ENCODE peak calls at places on chromosomes 1 and 21, in four cellular contexts. O is SK-N-MC, Z is fibroblast of lung, V is IMR-90. A is an unnamed sample.

GRCh38 chr1:167708940-167709389 is 12.8 kb upstream of the MPZL1 start:
- DNase-seq in O (no peak), Z (no peak), V (no peak), A (no peak)

GRCh38 chr1:63991685-63992084 is 211.7 kb upstream of the UBE2U start:
- DNase-seq in O (no peak), Z (no peak), V (no peak), A (no peak)

GRCh38 chr1:110462964-110463363 is 12.0 kb downstream of the PROK1 start:
- DNase-seq in O (no peak), Z (no peak), V (peak), A (no peak)

GRCh38 chr1:222697858-222698257 is 14.4 kb downstream of the AIDA start:
- DNase-seq in O (no peak), Z (peak), V (peak), A (no peak)

GRCh38 chr1:230185076-230186001 is 118.3 kb downstream of the GALNT2 start:
- DNase-seq in O (no peak), Z (no peak), V (no peak), A (no peak)

GRCh38 chr1:172146149-172146850 is 274.2 kb upstream of the C1orf105 start:
- DNase-seq in O (no peak), Z (peak), V (peak), A (peak)

GRCh38 chr1:241611063-241611462 is 29.1 kb downstream of the CHML start:
- DNase-seq in O (peak), Z (peak), V (peak), A (peak)

GRCh38 chr1:998051-998821 is 1.7 kb downstream of the HES4 start:
- DNase-seq in O (no peak), Z (no peak), V (no peak), A (no peak)

GRCh38 chr1:21763694-21764419 is 19.1 kb downstream of the USP48 start:
- DNase-seq in O (no peak), Z (no peak), V (no peak), A (no peak)

GRCh38 chr1:114668784-114669561 is 876 bp downstream of the DENND2C start:
- DNase-seq in O (no peak), Z (peak), V (peak), A (peak)

GRCh38 chr1:119275145-119275929 is 93.2 kb upstream of the HAO2 start:
- DNase-seq in O (peak), Z (peak), V (peak), A (peak)

GRCh38 chr1:38814984-38815464 is 44.5 kb downstream of the RRAGC start:
- DNase-seq in O (no peak), Z (no peak), V (no peak), A (no peak)

GRCh38 chr1:38817267-38817957 is 42.2 kb downstream of the RRAGC start:
- DNase-seq in O (no peak), Z (no peak), V (no peak), A (no peak)

GRCh38 chr1:38817958-38818705 is 41.4 kb downstream of the RRAGC start:
- DNase-seq in O (no peak), Z (no peak), V (no peak), A (no peak)

GRCh38 chr1:38814444-38814983 is 45.1 kb downstream of the RRAGC start:
- DNase-seq in O (no peak), Z (no peak), V (no peak), A (no peak)

DNA sequence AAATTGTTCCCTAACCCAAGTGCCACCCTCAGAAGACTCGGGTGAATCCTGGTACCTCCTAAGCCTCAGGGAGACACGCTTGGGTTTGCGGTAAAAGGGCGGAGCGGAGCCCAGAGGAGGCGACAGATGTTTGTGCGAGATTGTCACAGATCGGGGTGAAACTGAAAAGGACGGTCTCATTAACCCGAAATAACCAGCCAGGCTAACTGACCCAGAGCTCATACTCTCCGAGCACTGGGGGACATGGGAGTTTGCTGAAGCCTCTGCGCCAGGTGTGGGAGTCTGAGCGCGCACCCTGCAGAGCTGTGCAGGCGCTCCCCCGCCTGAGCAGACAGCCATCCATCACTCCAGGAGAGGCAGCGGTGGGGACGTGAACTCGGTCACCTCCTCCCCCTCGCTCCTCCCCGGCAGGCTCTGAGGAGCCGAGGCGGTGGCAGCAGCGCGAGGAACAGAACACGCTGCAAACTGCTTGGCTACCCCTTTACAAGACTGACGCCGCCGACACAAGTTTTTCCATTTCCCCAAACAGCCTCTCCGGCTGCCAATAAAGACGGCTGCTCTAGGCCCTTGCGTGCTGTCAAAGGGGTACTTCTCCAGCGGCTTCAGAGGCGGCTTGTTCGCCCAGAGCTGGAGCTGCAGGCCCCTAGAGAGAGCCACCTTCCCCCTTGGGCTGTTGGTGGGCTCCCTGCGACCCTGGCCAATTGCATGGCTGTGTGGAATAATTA is 43.5 kb downstream of the RRAGC start:
- DNase-seq in O (no peak), Z (no peak), V (no peak), A (no peak)
- H3K27ac ChIP-seq in O (no peak), Z (no peak), V (no peak), A (no peak)

DNA sequence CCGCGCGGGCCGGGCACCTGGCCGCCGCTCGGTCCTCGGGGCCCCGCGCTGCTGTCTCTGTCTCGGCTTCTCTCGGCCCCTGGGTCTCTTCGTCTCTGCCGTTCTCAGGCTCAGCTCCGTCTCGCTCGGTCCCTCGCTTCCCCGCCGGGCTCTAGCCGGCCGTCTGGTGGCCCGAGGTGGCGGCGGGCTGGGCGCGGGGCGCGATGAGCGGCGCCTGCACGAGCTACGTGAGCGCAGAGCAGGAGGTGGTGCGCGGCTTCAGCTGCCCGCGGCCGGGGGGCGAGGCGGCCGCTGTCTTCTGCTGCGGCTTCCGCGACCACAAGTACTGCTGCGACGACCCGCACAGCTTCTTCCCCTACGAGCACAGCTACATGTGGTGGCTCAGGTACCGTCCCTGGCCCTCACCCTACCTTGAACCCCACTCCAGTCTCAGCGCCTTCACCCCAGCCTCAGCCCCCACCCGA is 355 bp downstream of the SHISAL2A start:
- DNase-seq in O (no peak), Z (peak), V (no peak), A (no peak)
- H3K9ac ChIP-seq in O (no peak), Z (no peak), V (no peak), A (no peak)

GRCh38 chr1:207811319-207811718 is 59.5 kb downstream of the CD46 start:
- DNase-seq in O (no peak), Z (no peak), V (no peak), A (no peak)
- H3K27ac ChIP-seq in O (no peak), Z (no peak), V (no peak), A (no peak)

GRCh38 chr21:41762753-41763152 is 4.1 kb downstream of the RIPK4 start:
- DNase-seq in O (no peak), Z (no peak), V (no peak), A (no peak)

GRCh38 chr21:41763996-41764395 is 2.9 kb downstream of the RIPK4 start:
- DNase-seq in O (no peak), Z (no peak), V (no peak), A (no peak)

GRCh38 chr21:41763398-41763931 is 3.4 kb downstream of the RIPK4 start:
- DNase-seq in O (no peak), Z (no peak), V (no peak), A (peak)

GRCh38 chr21:41761211-41762181 is 5.4 kb downstream of the RIPK4 start:
- DNase-seq in O (no peak), Z (no peak), V (no peak), A (peak)

GRCh38 chr21:41762236-41762635 is 4.6 kb downstream of the RIPK4 start:
- DNase-seq in O (no peak), Z (no peak), V (no peak), A (no peak)
- H3K9ac ChIP-seq in O (peak), Z (no peak), V (no peak), A (peak)

DNA sequence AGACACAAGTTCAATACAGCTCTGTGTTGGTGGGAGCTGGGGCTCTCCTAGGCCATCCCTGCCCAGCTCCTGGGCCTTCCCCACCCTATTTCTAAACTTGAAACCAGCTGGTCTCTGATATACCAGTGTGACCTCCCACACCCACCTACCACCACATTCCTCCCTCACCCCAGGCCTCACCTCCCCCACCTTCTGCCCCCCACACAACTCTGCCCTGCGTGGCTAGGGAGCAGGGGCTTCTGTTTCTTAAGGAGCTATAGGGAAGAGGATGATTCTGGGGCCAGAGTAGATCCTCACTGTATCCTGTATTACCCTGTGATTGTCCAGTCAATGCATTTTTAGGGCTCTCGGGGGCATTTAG is 16.5 kb downstream of the NES start:
- DNase-seq in O (no peak), Z (no peak), V (no peak), A (no peak)
- H3K27ac ChIP-seq in O (no peak), Z (peak), V (peak), A (peak)

GRCh38 chr1:116345011-116345410 is 28.0 kb upstream of the ATP1A1 start:
- DNase-seq in O (no peak), Z (no peak), V (no peak), A (no peak)

GRCh38 chr1:116345830-116346229 is 27.2 kb upstream of the ATP1A1 start:
- DNase-seq in O (no peak), Z (no peak), V (no peak), A (no peak)

GRCh38 chr1:116350097-116350645 is 22.9 kb upstream of the ATP1A1 start:
- DNase-seq in O (peak), Z (peak), V (no peak), A (no peak)

GRCh38 chr1:116347678-116348077 is 25.4 kb upstream of the ATP1A1 start:
- DNase-seq in O (no peak), Z (no peak), V (no peak), A (no peak)

GRCh38 chr1:116346943-116347673 is 25.9 kb upstream of the ATP1A1 start:
- DNase-seq in O (no peak), Z (no peak), V (no peak), A (peak)
- H3K9ac ChIP-seq in O (no peak), Z (no peak), V (no peak), A (no peak)

DNA sequence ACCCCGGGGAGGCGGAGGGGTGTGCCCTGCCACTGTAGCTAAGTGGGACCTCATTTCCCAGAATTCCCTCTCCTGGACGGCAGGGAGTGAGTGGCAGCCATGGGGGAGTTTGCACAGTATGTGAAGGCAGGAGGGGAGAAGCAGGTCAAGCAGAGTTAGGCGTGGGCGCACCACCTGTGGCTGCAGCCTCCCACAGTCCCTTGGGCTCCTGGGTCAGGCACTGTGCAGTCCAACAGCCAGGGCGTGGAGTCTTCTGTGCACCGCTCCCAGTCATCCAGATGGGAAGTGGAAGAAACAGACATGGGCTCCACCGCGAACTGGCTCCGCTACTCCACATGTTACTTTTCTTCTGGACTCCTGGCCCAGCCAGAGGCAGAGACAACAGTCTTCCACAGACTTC is 85.4 kb upstream of the TIAM1 start:
- DNase-seq in O (no peak), Z (no peak), V (no peak), A (no peak)
- H3K27ac ChIP-seq in O (no peak), Z (no peak), V (no peak), A (no peak)

GRCh38 chr1:220958234-220958633 is 79.0 kb downstream of the HLX start:
- DNase-seq in O (no peak), Z (no peak), V (no peak), A (no peak)
- H3K9ac ChIP-seq in O (no peak), Z (no peak), V (no peak), A (no peak)

GRCh38 chr1:159917533-159917932 is 7.8 kb downstream of the TAGLN2 start:
- DNase-seq in O (no peak), Z (no peak), V (no peak), A (no peak)

GRCh38 chr1:159918918-159919195 is 6.5 kb downstream of the TAGLN2 start:
- DNase-seq in O (no peak), Z (no peak), V (no peak), A (no peak)

GRCh38 chr1:159919236-159919865 is 6.0 kb downstream of the TAGLN2 start:
- DNase-seq in O (no peak), Z (no peak), V (no peak), A (no peak)

GRCh38 chr1:159916240-159917051 is 8.9 kb downstream of the TAGLN2 start:
- DNase-seq in O (peak), Z (peak), V (peak), A (peak)

DNA sequence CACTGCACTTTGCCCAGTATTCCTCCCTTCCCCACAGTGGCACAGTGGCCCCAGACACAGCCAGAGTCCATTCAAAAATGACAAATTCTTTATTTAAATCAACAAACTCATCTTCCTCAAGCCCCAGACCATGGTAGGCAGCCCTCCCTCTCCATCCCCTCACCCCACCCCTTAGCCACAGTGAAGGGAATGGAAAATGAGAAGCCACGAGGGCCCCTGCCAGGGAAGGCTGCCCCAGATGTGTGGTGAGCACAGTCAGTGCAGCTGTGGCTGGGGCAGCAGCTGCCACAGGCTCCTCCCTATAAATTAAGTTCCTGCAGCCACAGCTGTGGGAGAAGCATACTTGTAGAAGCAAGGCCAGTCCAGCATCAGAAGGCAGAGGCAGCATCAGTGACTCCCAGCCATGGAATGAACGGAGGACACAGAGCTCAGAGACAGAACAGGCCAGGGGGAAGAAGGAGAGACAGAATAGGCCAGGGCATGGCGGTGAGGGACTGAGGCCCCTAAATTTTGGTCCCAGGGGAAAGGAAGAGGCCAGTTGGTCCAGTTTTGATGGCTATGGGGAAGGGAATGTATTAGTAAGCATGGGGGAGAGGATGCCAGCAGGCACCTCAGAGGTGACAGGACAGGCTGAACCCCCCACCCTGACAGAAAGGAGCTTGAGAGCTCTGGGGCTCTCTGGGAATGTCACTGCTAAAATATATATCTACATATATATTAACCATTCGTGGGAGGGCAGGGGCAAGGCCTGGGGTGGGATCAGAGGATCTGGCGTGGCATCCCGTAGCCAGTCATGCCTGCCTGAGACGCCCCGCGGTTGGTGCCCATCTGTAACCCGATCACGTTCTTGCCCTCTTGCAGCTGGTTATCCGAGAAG is 7.0 kb downstream of the TAGLN2 start:
- DNase-seq in O (no peak), Z (no peak), V (peak), A (no peak)
- H3K27ac ChIP-seq in O (no peak), Z (peak), V (peak), A (no peak)

GRCh38 chr1:201039876-201040275 is 16.4 kb upstream of the KIF21B start:
- DNase-seq in O (no peak), Z (no peak), V (no peak), A (no peak)

GRCh38 chr1:201041011-201041410 is 17.5 kb upstream of the KIF21B start:
- DNase-seq in O (no peak), Z (no peak), V (no peak), A (no peak)

GRCh38 chr1:201038537-201038936 is 15.0 kb upstream of the KIF21B start:
- DNase-seq in O (no peak), Z (no peak), V (no peak), A (no peak)

GRCh38 chr1:201044119-201044518 is 20.6 kb upstream of the KIF21B start:
- DNase-seq in O (no peak), Z (no peak), V (no peak), A (no peak)

DNA sequence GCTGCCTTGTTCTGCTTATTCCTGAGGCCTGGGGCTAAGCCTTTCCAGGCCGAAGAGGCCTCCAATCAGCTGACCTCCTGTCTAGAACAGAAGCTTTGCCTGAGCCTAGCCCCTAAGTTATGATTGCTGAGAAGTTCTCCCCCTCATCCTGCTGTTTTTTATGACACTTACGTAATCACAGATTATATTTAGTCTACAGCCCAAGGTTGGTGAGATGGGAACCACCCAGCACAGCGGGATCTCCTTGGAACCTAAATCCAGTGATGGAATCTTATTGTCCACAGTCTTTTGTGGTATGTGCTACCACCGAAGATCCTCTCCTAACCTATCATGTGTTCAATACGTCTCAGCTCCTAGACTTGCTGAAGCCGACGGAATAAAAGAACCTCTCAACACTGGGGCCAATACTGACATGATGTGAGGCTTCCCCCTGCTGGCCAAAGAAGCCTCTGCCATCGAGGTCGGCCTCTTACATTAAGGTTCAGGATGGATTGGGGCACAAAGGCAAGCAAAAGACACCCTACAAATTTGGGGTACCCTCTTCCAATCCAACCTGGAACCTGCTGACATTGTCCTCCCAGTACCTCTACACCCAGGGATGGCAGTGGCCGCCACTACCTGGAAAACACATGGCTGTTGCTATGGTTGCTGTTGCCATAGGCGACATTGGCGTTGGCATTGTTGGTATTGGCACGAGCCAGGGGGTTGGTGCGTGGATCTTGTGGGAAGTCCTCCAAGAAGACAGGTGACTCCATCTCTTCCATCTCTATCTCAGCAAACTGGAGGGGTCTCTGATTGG is 19.3 kb upstream of the KIF21B start:
- DNase-seq in O (peak), Z (peak), V (peak), A (peak)
- H3K9ac ChIP-seq in O (no peak), Z (no peak), V (no peak), A (no peak)

A was measured in mammary epithelial cell.